ENCODE peak calls at places on chromosomes 3 and 15, in six cellular contexts. Q is HCT116, J is WTC11, K is K562, W is H1, X is GM12878. T is an unnamed sample.

GRCh38 chr15:95470997-95471692 is 859.4 kb upstream of the NR2F2 start:
- DNase-seq in W (no peak), K (no peak), X (no peak), Q (no peak), J (no peak), T (no peak)

GRCh38 chr15:67266870-67267269 is 12.3 kb downstream of the IQCH start:
- DNase-seq in J (no peak), K (no peak), X (no peak), W (no peak), Q (no peak), T (no peak)

GRCh38 chr3:177618873-177619771 is 421.8 kb upstream of the TBL1XR1 start:
- DNase-seq in J (no peak), K (no peak), X (no peak), W (no peak), Q (no peak), T (no peak)

GRCh38 chr3:64152676-64153466 is 72.4 kb downstream of the PRICKLE2 start:
- DNase-seq in Q (no peak), W (no peak), J (no peak), X (no peak), K (no peak), T (no peak)

GRCh38 chr3:148643389-148643840 is 54.3 kb upstream of the AGTR1 start:
- DNase-seq in Q (no peak), J (no peak), K (no peak), X (no peak), W (no peak), T (no peak)

GRCh38 chr3:65713016-65713415 is 325.7 kb downstream of the MAGI1 start:
- DNase-seq in Q (no peak), J (peak; percentile 38), K (no peak), W (no peak), X (no peak), T (no peak)

GRCh38 chr3:112132554-112132953 is 494 bp downstream of the GCSAM start:
- DNase-seq in X (no peak), K (no peak), W (no peak), J (no peak), Q (no peak), T (no peak)

GRCh38 chr3:22981861-22982260 is 221.3 kb upstream of the UBE2E2 start:
- DNase-seq in W (no peak), X (no peak), Q (no peak), K (no peak), J (no peak), T (no peak)

GRCh38 chr15:39204031-39204430 is 376.8 kb upstream of the THBS1 start:
- DNase-seq in J (no peak), K (no peak), W (no peak), X (no peak), Q (no peak), T (no peak)

GRCh38 chr15:28955686-28956421 is 70.1 kb downstream of the APBA2 start:
- DNase-seq in W (no peak), X (no peak), J (no peak), K (no peak), Q (no peak), T (no peak)

GRCh38 chr3:39090922-39091321 is 16.5 kb downstream of the GORASP1 start:
- DNase-seq in X (no peak), J (no peak), W (no peak), Q (no peak), K (no peak), T (no peak)

GRCh38 chr15:92645051-92645631 is 10.4 kb downstream of the FAM174B start:
- DNase-seq in J (no peak), K (no peak), W (no peak), X (no peak), Q (no peak), T (no peak)

GRCh38 chr3:95460274-95460673 is 1354.1 kb upstream of the EPHA6 start:
- DNase-seq in X (no peak), K (no peak), Q (no peak), W (no peak), J (no peak), T (no peak)

GRCh38 chr3:4744405-4745239 is 234.6 kb upstream of the BHLHE40 start:
- DNase-seq in W (no peak), Q (no peak), X (no peak), K (no peak), J (no peak), T (no peak)

GRCh38 chr3:3800685-3801509 is 1.7 kb downstream of the LRRN1 start:
- DNase-seq in Q (no peak), W (no peak), K (no peak), X (no peak), J (peak; percentile 37), T (no peak)

GRCh38 chr3:49859576-49860305 is 3.4 kb upstream of the TRAIP start:
- DNase-seq in Q (no peak), K (no peak), X (no peak), J (no peak), W (no peak), T (no peak)

GRCh38 chr15:40146037-40146436 is 14.8 kb upstream of the BUB1B start:
- DNase-seq in Q (peak; percentile 51), X (no peak), J (no peak), W (no peak), K (no peak), T (no peak)

GRCh38 chr15:89400121-89400996 is 65.7 kb upstream of the POLG start:
- DNase-seq in Q (no peak), X (no peak), W (no peak), K (no peak), J (peak; percentile 38), T (peak; percentile 28)

DNA sequence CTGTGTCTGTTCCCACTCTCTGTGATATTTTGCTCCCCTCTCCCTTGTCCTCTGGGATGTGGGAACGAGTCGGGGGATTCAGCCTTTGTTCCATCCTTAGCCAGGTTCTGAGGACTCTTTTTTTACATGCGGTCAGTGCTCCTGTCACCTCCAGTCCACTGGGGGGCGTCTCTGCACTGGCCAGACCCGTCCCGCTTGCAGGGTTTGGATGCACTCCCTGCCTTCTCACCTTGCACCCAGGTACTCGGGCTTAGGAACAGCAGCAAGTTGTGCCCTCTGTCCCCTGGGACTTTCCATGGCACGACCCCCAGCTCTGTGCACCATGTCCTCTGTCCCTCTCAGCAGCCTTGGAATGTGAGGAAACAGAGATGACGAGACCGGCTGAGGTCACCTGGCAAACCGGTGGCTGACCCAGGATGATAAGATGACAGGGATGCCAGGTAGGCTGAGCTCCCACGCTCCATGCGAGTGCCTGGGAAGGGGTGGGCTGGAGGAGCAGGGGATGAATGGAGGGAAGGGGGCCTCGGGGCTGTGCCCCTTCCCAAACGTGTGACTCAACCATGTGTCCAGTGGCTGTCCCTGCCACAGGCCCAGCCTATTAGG is 27.3 kb upstream of the FGD5 start:
- DNase-seq in K (peak; percentile 80), J (peak; percentile 86), Q (peak; percentile 37), X (no peak), W (peak; percentile 57), T (peak; percentile 77)
- TF ChIP-seq SP1 in K (no peak), J (no peak), Q (no peak), X (no peak), W (no peak), T (no peak)

GRCh38 chr15:58746174-58746573 is 3.3 kb downstream of the ADAM10 start:
- DNase-seq in X (no peak), K (no peak), W (no peak), Q (no peak), J (no peak), T (no peak)

GRCh38 chr15:58749532-58750337 is at the start of gene ADAM10:
- DNase-seq in Q (peak; percentile 95), J (peak; percentile 99), X (peak; percentile 90), W (peak; percentile 98), K (peak; percentile 99), T (peak; percentile 94)

GRCh38 chr15:58752716-58753115 is 3.2 kb upstream of the ADAM10 start:
- DNase-seq in J (no peak), Q (no peak), K (no peak), W (no peak), X (no peak), T (no peak)

GRCh38 chr15:58748787-58749531 is 548 bp downstream of the ADAM10 start:
- DNase-seq in Q (no peak), X (no peak), W (no peak), K (peak; percentile 60), J (peak; percentile 73), T (peak; percentile 25)

DNA sequence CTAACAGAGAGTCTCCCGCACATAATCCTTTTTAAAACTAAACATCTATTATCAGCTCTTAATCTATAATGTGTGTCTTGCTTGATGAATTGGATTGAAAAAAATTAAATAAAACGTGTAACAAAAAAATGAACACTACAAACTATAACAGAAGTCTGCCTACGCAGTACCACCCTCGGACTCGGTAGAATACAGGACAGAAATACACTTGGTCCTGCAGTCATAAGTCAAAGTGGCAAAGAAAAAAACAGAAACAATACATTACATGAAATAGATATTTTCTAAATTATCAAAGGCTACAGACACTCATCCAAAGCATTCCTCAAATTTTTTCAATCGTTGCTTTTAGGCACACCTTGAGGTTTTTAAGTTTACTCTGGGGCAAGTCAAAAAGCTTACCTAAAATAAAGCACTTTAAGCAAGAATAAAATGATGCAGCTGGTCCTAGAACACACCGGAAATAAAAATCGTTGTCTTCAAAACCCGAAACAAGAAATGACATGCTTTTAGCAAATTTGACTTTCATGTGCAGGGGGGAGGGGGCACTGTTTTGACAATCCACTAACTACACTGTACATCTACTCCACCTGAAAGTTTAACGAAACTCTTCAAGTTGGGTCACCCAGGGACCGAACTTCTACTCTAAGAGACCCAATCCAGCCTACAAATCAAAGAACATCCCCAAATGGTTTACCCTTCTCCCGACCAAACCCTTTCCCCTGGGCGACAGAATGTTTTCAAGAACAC is 1.3 kb downstream of the ADAM10 start:
- DNase-seq in J (no peak), K (no peak), X (no peak), Q (no peak), W (no peak), T (no peak)
- TF ChIP-seq SP1 in J (no peak), K (peak; percentile 52), X (no peak), Q (no peak), W (no peak), T (no peak)

GRCh38 chr15:68616397-68616796 is 37.6 kb downstream of the CORO2B start:
- DNase-seq in Q (no peak), W (no peak), X (no peak), K (no peak), J (no peak), T (no peak)

GRCh38 chr15:68619303-68619698 is 40.5 kb downstream of the CORO2B start:
- DNase-seq in Q (no peak), K (no peak), W (no peak), J (no peak), X (no peak), T (no peak)

GRCh38 chr15:68617777-68618176 is 39.0 kb downstream of the CORO2B start:
- DNase-seq in J (no peak), X (no peak), K (no peak), Q (no peak), W (no peak), T (no peak)

GRCh38 chr15:68617001-68617400 is 38.2 kb downstream of the CORO2B start:
- DNase-seq in K (no peak), Q (no peak), X (no peak), J (no peak), W (no peak), T (no peak)

GRCh38 chr15:68618339-68619302 is 39.8 kb downstream of the CORO2B start:
- DNase-seq in J (no peak), W (no peak), X (no peak), Q (no peak), K (no peak), T (no peak)
- TF ChIP-seq SP1 in J (no peak), W (no peak), X (no peak), Q (no peak), K (no peak), T (no peak)

DNA sequence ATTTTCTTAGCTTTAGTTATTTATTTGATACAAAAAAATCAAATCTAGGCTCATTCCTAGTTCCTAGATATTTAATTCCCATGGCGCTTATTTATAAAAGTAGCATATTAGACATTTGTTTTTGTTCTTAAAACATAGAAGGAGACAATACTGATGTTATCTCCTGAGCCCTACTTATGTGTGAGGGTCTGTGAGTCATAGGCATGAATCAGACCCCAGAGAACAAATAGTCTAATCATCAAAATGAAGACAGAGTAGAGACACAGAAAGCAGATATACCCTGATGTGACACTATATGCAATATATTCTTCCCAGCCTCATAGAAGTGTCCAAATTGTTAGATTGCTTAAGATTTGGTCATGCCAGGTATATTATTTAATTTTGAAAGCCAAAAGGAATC is 44.9 kb downstream of the PEX5L start:
- DNase-seq in Q (no peak), J (no peak), W (no peak), X (no peak), K (no peak), T (no peak)
- TF ChIP-seq SP1 in Q (no peak), J (no peak), W (no peak), X (no peak), K (no peak), T (no peak)

T was measured in HEK293T.